ENCODE peak calls at places on chromosomes 3 and 15, in ten cellular contexts. L is SK-N-SH, Y is RWPE1, U is cardiac fibroblast, D is AG04450, J is endothelial cell, K is upper lobe of left lung, P is PC-3, R is neural progenitor cell, O is neural crest cell. X is an unnamed sample.

GRCh38 chr3:157436583-157437300 is at the start of gene PTX3:
- DNase-seq in P (peak), R (peak), L (peak), D (peak), O (peak), J (peak), K (peak), Y (peak), U (peak), X (peak)

GRCh38 chr3:167437428-167438139 is 36.3 kb downstream of the SERPINI2 start:
- DNase-seq in Y (no peak), P (no peak), K (no peak), D (no peak), J (no peak), O (no peak), L (no peak), R (no peak), U (no peak), X (no peak)

GRCh38 chr3:87546216-87546615 is 269.8 kb upstream of the POU1F1 start:
- DNase-seq in L (no peak), P (no peak), U (no peak), K (no peak), O (no peak), Y (peak), J (no peak), D (no peak), R (no peak), X (no peak)

GRCh38 chr3:62186967-62187366 is 186.4 kb downstream of the FEZF2 start:
- DNase-seq in K (no peak), U (peak), R (peak), J (peak), Y (no peak), L (no peak), O (no peak), P (peak), D (no peak), X (no peak)

GRCh38 chr3:150737874-150738679 is 24.9 kb downstream of the SIAH2 start:
- DNase-seq in Y (peak), O (no peak), L (no peak), K (no peak), U (peak), P (peak), R (no peak), J (no peak), D (no peak), X (no peak)

GRCh38 chr15:83462953-83463433 is 15.9 kb downstream of the SH3GL3 start:
- DNase-seq in P (no peak), K (no peak), R (no peak), O (no peak), U (no peak), J (no peak), Y (no peak), D (no peak), L (no peak), X (no peak)

GRCh38 chr3:46929324-46929723 is 47.2 kb downstream of the CCDC12 start:
- DNase-seq in R (no peak), Y (no peak), D (no peak), K (peak), P (no peak), O (no peak), L (no peak), U (no peak), J (no peak), X (no peak)

GRCh38 chr15:63833246-63833696 is 477 bp downstream of the HERC1 start:
- DNase-seq in J (peak), O (peak), K (peak), R (peak), Y (peak), U (peak), L (peak), P (peak), D (no peak), X (peak)

GRCh38 chr15:25790003-25790660 is 73.0 kb downstream of the ATP10A start:
- DNase-seq in D (peak), Y (no peak), U (peak), K (no peak), O (no peak), P (peak), R (no peak), J (no peak), L (no peak), X (no peak)

GRCh38 chr15:63015618-63016017 is 26.9 kb upstream of the TPM1 start:
- DNase-seq in D (peak), P (peak), R (no peak), L (no peak), U (peak), O (no peak), K (peak), J (no peak), Y (peak), X (no peak)

GRCh38 chr3:44114142-44114541 is 127.5 kb upstream of the TOPAZ1 start:
- DNase-seq in R (peak), P (peak), K (no peak), U (peak), J (peak), L (peak), Y (no peak), D (no peak), O (peak), X (peak)

GRCh38 chr3:189687475-189687874 is 56.3 kb downstream of the TP63 start:
- DNase-seq in L (no peak), P (no peak), O (no peak), K (no peak), J (no peak), Y (no peak), D (no peak), U (no peak), R (peak), X (no peak)

GRCh38 chr3:118987466-118987865 is 47.2 kb downstream of the IGSF11 start:
- DNase-seq in J (no peak), L (no peak), O (no peak), D (no peak), K (no peak), P (no peak), U (peak), Y (no peak), R (no peak), X (no peak)

GRCh38 chr3:187296058-187296457 is 4.5 kb upstream of the MASP1 start:
- DNase-seq in O (no peak), D (no peak), P (no peak), U (no peak), Y (no peak), K (no peak), J (no peak), R (no peak), L (no peak), X (no peak)
- TF ChIP-seq CTCF in O (no peak), D (no peak), P (no peak), U (no peak), Y (no peak), K (no peak), J (no peak), R (no peak), L (no peak), X (no peak)

GRCh38 chr15:52624262-52624661 is 54.9 kb downstream of the ATOSA start:
- DNase-seq in O (no peak), R (peak), D (no peak), P (no peak), J (no peak), K (no peak), U (no peak), L (no peak), Y (no peak), X (no peak)
- TF ChIP-seq CTCF in O (no peak), R (no peak), D (no peak), P (no peak), J (no peak), K (no peak), U (no peak), L (no peak), Y (no peak), X (no peak)

GRCh38 chr15:80058851-80059785 is at the start of gene ZFAND6:
- DNase-seq in D (peak), O (peak), J (peak), R (peak), K (peak), Y (peak), L (peak), U (peak), P (peak), X (peak)
- TF ChIP-seq CTCF in D (peak), O (no peak), J (no peak), R (no peak), K (no peak), Y (no peak), L (peak), U (no peak), P (no peak), X (no peak)

GRCh38 chr15:57486807-57487206 is 104.9 kb upstream of the MYZAP start:
- DNase-seq in J (no peak), U (no peak), Y (no peak), L (no peak), O (no peak), K (no peak), P (no peak), D (no peak), R (no peak), X (no peak)
- TF ChIP-seq CTCF in J (no peak), U (no peak), Y (no peak), L (no peak), O (no peak), K (no peak), P (no peak), D (no peak), R (no peak), X (no peak)

DNA sequence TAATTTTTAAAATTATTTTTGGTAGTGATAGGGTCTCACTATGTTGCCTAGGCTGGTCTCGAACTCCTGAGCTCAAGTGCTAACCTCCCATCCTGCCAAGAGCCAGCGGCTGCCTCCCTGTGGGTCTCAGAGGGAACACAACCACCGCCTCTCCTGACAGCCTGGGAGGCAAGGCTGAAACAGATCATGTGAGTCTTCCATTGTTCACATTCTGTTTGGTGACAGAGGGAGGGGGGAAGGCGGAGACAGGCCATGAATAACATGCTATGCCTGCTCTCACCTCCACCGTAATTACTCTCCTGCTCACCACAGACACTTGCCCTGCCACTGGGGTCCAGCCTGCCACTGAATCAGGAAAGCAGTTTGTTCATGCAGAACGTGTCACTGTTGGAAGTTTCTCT is 78.3 kb upstream of the RASGRF1 start:
- DNase-seq in U (peak), L (no peak), K (no peak), D (no peak), O (no peak), J (peak), R (peak), Y (no peak), P (peak), X (peak)
- TF ChIP-seq CTCF in U (peak), L (no peak), K (no peak), D (no peak), O (peak), J (no peak), R (peak), Y (no peak), P (peak), X (peak)

GRCh38 chr15:49227602-49228001 is 57.6 kb downstream of the GALK2 start:
- DNase-seq in U (no peak), J (no peak), P (no peak), O (no peak), L (no peak), R (no peak), Y (no peak), K (no peak), D (no peak), X (no peak)

GRCh38 chr15:49229922-49230321 is 59.9 kb downstream of the GALK2 start:
- DNase-seq in D (no peak), R (no peak), U (no peak), Y (no peak), J (no peak), K (no peak), P (no peak), L (no peak), O (no peak), X (no peak)

GRCh38 chr15:49223536-49224274 is 53.7 kb downstream of the GALK2 start:
- DNase-seq in P (no peak), J (no peak), O (no peak), U (peak), D (no peak), R (no peak), Y (no peak), L (no peak), K (no peak), X (no peak)

GRCh38 chr15:49225572-49226281 is 55.7 kb downstream of the GALK2 start:
- DNase-seq in L (peak), P (peak), O (peak), U (peak), K (no peak), D (no peak), R (peak), Y (no peak), J (peak), X (peak)
- TF ChIP-seq CTCF in L (peak), P (peak), O (peak), U (no peak), K (no peak), D (peak), R (peak), Y (no peak), J (peak), X (peak)

X was measured in nephron progenitor cell.